ENCODE peak calls at places on chromosome 7, in five cellular contexts. One of them, this sample, is unnamed. For H3K4me1, the result is how much of the 10 kb centered on the place peaks cover.

GRCh38 chr7:9124320-9124719 is 690.9 kb downstream of the NXPH1 start:
- DNase-seq in IMR-90: no peak
- DNase-seq in A549: no peak
- DNase-seq in HepG2: no peak
- DNase-seq in H1: no peak
- DNase-seq in this sample: no peak

GRCh38 chr7:30804078-30804661 is 33.0 kb downstream of the MINDY4 start:
- DNase-seq in IMR-90: peak
- DNase-seq in A549: no peak
- DNase-seq in HepG2: no peak
- DNase-seq in H1: no peak
- DNase-seq in this sample: no peak

GRCh38 chr7:93044147-93044810 is 73.5 kb downstream of the SAMD9 start:
- DNase-seq in IMR-90: peak
- DNase-seq in A549: no peak
- DNase-seq in HepG2: no peak
- DNase-seq in H1: no peak
- DNase-seq in this sample: no peak

GRCh38 chr7:24966802-24967201 is 13.2 kb downstream of the OSBPL3 start:
- DNase-seq in IMR-90: peak
- DNase-seq in A549: no peak
- DNase-seq in HepG2: no peak
- DNase-seq in H1: no peak
- DNase-seq in this sample: no peak

GRCh38 chr7:151175793-151176311 is 8.4 kb upstream of the GBX1 start:
- DNase-seq in IMR-90: no peak
- DNase-seq in A549: no peak
- DNase-seq in HepG2: no peak
- DNase-seq in H1: no peak
- DNase-seq in this sample: no peak

GRCh38 chr7:138186951-138187351 is 110.7 kb downstream of the AKR1D1 start:
- DNase-seq in IMR-90: peak
- DNase-seq in A549: peak
- DNase-seq in HepG2: no peak
- DNase-seq in H1: no peak
- DNase-seq in this sample: no peak

GRCh38 chr7:79734158-79734557 is 280.7 kb upstream of the MAGI2 start:
- DNase-seq in IMR-90: no peak
- DNase-seq in A549: no peak
- DNase-seq in HepG2: no peak
- DNase-seq in H1: no peak
- DNase-seq in this sample: no peak

GRCh38 chr7:40536406-40536805 is 401.6 kb downstream of the SUGCT start:
- DNase-seq in IMR-90: no peak
- DNase-seq in A549: no peak
- DNase-seq in HepG2: no peak
- DNase-seq in H1: no peak
- DNase-seq in this sample: no peak

GRCh38 chr7:17598305-17598704 is 299.9 kb downstream of the AHR start:
- DNase-seq in IMR-90: no peak
- DNase-seq in A549: no peak
- DNase-seq in HepG2: no peak
- DNase-seq in H1: no peak
- DNase-seq in this sample: no peak

GRCh38 chr7:17593854-17594419 is 295.5 kb downstream of the AHR start:
- DNase-seq in IMR-90: peak
- DNase-seq in A549: no peak
- DNase-seq in HepG2: no peak
- DNase-seq in H1: no peak
- DNase-seq in this sample: no peak

GRCh38 chr7:17601921-17602320 is 303.5 kb downstream of the AHR start:
- DNase-seq in IMR-90: no peak
- DNase-seq in A549: no peak
- DNase-seq in HepG2: no peak
- DNase-seq in H1: no peak
- DNase-seq in this sample: no peak

GRCh38 chr7:17599733-17600685 is 301.6 kb downstream of the AHR start:
- DNase-seq in IMR-90: peak
- DNase-seq in A549: peak
- DNase-seq in HepG2: peak
- DNase-seq in H1: no peak
- DNase-seq in this sample: no peak

DNA sequence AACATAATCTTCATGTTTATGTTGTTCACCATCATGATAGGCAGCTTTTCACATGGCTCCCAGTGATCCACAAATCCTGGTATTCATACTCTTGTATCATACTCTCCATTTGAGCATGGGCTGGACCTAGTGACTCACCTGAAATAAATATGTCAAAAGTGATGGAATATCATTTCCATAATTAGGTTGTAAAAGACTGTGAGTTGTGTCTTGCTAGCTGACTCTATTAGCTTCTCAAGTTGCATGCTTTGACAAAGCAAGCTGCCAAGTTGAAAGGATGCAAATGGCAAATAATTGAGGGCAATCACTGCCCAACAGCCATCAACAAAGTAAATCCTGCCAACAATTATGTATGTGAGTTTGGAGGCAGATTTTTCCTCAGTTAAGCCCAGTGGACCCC is 300.4 kb downstream of the AHR start:
- DNase-seq in IMR-90: peak
- DNase-seq in A549: no peak
- DNase-seq in HepG2: no peak
- DNase-seq in H1: no peak
- DNase-seq in this sample: no peak
- TF ChIP-seq MAFK in IMR-90: no peak
- TF ChIP-seq MAFK in A549: no peak
- TF ChIP-seq MAFK in HepG2: no peak
- TF ChIP-seq MAFK in H1: no peak
- TF ChIP-seq MAFK in this sample: no peak

DNA sequence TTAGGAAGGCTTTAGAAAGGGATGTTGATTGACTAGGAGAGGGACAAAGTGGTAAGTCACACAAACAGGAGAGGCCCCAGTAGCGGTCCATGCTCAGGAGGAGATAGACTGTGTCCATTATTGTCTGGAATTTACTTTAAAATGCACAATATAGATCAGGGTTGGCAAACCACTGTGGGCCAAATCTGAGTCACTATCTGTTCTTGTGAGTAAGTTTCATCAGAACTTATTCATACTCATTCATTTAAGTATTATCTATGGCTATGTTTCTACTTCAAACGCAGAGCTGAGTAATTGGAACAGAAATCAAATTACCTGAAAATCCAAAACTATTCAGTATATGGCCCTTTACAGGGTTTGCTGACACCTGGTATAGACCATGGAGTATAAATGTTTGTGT is 166.5 kb downstream of the COL28A1 start:
- DNase-seq in IMR-90: no peak
- DNase-seq in A549: no peak
- DNase-seq in HepG2: no peak
- DNase-seq in H1: no peak
- DNase-seq in this sample: no peak
- H3K4me1 ChIP-seq in IMR-90: under half
- H3K4me1 ChIP-seq in A549: under half
- H3K4me1 ChIP-seq in HepG2: under half
- H3K4me1 ChIP-seq in H1: under half
- H3K4me1 ChIP-seq in this sample: under half

GRCh38 chr7:100835903-100836811 is 8.8 kb upstream of the EPHB4 start:
- DNase-seq in IMR-90: no peak
- DNase-seq in A549: no peak
- DNase-seq in HepG2: no peak
- DNase-seq in H1: peak
- DNase-seq in this sample: no peak
- TF ChIP-seq MAFK in IMR-90: no peak
- TF ChIP-seq MAFK in A549: peak
- TF ChIP-seq MAFK in HepG2: peak
- TF ChIP-seq MAFK in H1: peak
- TF ChIP-seq MAFK in this sample: no peak

DNA sequence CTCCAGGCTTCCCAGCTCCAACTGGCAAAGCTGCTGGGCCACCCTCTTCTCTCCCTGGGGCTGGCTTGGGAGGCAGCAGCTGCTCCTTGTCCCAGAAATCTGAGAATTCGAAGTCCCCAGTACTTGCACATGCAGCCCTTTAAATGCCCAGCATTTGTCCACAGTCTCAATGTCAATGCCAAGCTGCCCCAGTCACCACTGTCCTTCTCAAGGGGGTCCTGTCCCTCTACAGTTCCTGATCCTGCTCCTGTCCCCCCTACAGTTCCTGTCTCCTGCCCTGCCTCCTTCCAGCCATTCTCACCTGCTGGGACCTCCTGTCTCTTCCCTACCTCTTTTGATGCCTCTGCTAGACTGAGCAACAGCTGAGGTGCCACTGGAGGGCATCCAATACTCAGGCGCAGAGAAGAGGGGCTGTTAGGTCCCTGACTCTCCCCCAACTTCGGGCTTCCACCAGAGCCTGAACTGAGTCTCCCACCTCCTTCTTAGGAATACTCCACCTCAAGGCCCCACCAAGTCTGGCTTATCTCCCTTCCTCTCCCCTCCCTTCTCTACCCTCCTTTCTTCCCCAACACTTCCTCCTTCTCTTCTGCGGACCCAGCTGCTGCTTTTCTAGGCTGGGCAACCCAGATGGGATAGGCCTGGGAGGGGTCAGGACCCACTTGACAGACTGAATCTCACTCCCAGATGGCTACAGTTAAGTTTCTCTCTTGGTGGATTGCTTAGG is 4.7 kb upstream of the HOXA11 start:
- DNase-seq in IMR-90: no peak
- DNase-seq in A549: no peak
- DNase-seq in HepG2: no peak
- DNase-seq in H1: no peak
- DNase-seq in this sample: no peak
- H3K4me1 ChIP-seq in IMR-90: under half
- H3K4me1 ChIP-seq in A549: under half
- H3K4me1 ChIP-seq in HepG2: under half
- H3K4me1 ChIP-seq in H1: under half
- H3K4me1 ChIP-seq in this sample: under half